ENCODE peak calls at places on chromosomes 13 and 19, in four cellular contexts. One of them, this sample, is unnamed.

GRCh38 chr13:87889241-87889640 is 218.1 kb downstream of the SLITRK5 start:
- DNase-seq in PC-9: no peak
- DNase-seq in type B pancreatic cell: no peak
- DNase-seq in activated naive CD4-positive, alpha-beta T cell: no peak
- DNase-seq in this sample: no peak

GRCh38 chr13:34462843-34463242 is 479.2 kb upstream of the NBEA start:
- DNase-seq in PC-9: peak
- DNase-seq in type B pancreatic cell: no peak
- DNase-seq in activated naive CD4-positive, alpha-beta T cell: no peak
- DNase-seq in this sample: peak

GRCh38 chr19:53903055-53903680 is 5.9 kb upstream of the CACNG7 start:
- DNase-seq in PC-9: peak
- DNase-seq in type B pancreatic cell: no peak
- DNase-seq in activated naive CD4-positive, alpha-beta T cell: no peak
- DNase-seq in this sample: peak

GRCh38 chr13:83995930-83996329 is 113.7 kb upstream of the SLITRK1 start:
- DNase-seq in PC-9: no peak
- DNase-seq in type B pancreatic cell: no peak
- DNase-seq in activated naive CD4-positive, alpha-beta T cell: no peak
- DNase-seq in this sample: no peak

GRCh38 chr13:26749285-26749684 is 11.3 kb downstream of the GPR12 start:
- DNase-seq in PC-9: no peak
- DNase-seq in type B pancreatic cell: no peak
- DNase-seq in activated naive CD4-positive, alpha-beta T cell: no peak
- DNase-seq in this sample: no peak

GRCh38 chr13:104737713-104738112 is 1671.5 kb upstream of the SLC10A2 start:
- DNase-seq in PC-9: no peak
- DNase-seq in type B pancreatic cell: no peak
- DNase-seq in activated naive CD4-positive, alpha-beta T cell: no peak
- DNase-seq in this sample: peak

GRCh38 chr13:102856603-102857002 is 10.8 kb downstream of the ERCC5 start:
- DNase-seq in PC-9: no peak
- DNase-seq in type B pancreatic cell: no peak
- DNase-seq in activated naive CD4-positive, alpha-beta T cell: no peak
- DNase-seq in this sample: peak

GRCh38 chr19:18097217-18097992 is at the start of gene MAST3:
- DNase-seq in PC-9: peak
- DNase-seq in type B pancreatic cell: peak
- DNase-seq in activated naive CD4-positive, alpha-beta T cell: peak
- DNase-seq in this sample: peak

GRCh38 chr19:46426506-46427162 is 2.1 kb downstream of the PNMA8C start:
- DNase-seq in PC-9: no peak
- DNase-seq in type B pancreatic cell: peak
- DNase-seq in activated naive CD4-positive, alpha-beta T cell: no peak
- DNase-seq in this sample: peak

GRCh38 chr13:27830010-27830409 is 37.7 kb downstream of the GSX1 start:
- DNase-seq in PC-9: peak
- DNase-seq in type B pancreatic cell: peak
- DNase-seq in activated naive CD4-positive, alpha-beta T cell: peak
- DNase-seq in this sample: no peak

GRCh38 chr19:8209111-8209964 is at the start of gene CERS4:
- DNase-seq in PC-9: peak
- DNase-seq in type B pancreatic cell: peak
- DNase-seq in activated naive CD4-positive, alpha-beta T cell: peak
- DNase-seq in this sample: no peak

GRCh38 chr19:2804156-2805004 is 15.3 kb upstream of the ZNF554 start:
- DNase-seq in PC-9: no peak
- DNase-seq in type B pancreatic cell: no peak
- DNase-seq in activated naive CD4-positive, alpha-beta T cell: no peak
- DNase-seq in this sample: no peak

GRCh38 chr19:20102097-20102496 is 24.3 kb downstream of the ZNF90 start:
- DNase-seq in PC-9: no peak
- DNase-seq in type B pancreatic cell: no peak
- DNase-seq in activated naive CD4-positive, alpha-beta T cell: no peak
- DNase-seq in this sample: no peak

GRCh38 chr19:582497-583197 is 7.0 kb upstream of the HCN2 start:
- DNase-seq in PC-9: no peak
- DNase-seq in type B pancreatic cell: no peak
- DNase-seq in activated naive CD4-positive, alpha-beta T cell: no peak
- DNase-seq in this sample: peak

GRCh38 chr13:110915874-110916670 is 1.2 kb upstream of the ANKRD10 start:
- DNase-seq in PC-9: no peak
- DNase-seq in type B pancreatic cell: no peak
- DNase-seq in activated naive CD4-positive, alpha-beta T cell: no peak
- DNase-seq in this sample: peak

GRCh38 chr13:60646600-60646999 is 249.6 kb downstream of the TDRD3 start:
- DNase-seq in PC-9: no peak
- DNase-seq in type B pancreatic cell: no peak
- DNase-seq in activated naive CD4-positive, alpha-beta T cell: no peak
- DNase-seq in this sample: no peak

GRCh38 chr13:47085346-47085745 is 188.5 kb upstream of the HTR2A start:
- DNase-seq in PC-9: no peak
- DNase-seq in type B pancreatic cell: no peak
- DNase-seq in activated naive CD4-positive, alpha-beta T cell: no peak
- DNase-seq in this sample: no peak

GRCh38 chr19:40241125-40241808 is 14.8 kb upstream of the CCNP start:
- DNase-seq in PC-9: no peak
- DNase-seq in type B pancreatic cell: no peak
- DNase-seq in activated naive CD4-positive, alpha-beta T cell: no peak
- DNase-seq in this sample: no peak

This sample was measured in M059J.